ENCODE peak calls at places on chromosome 12, in nine cellular contexts. S is tibial nerve, Z is HCT116, U is body of pancreas, W is NB4, N is GM12892, X is ovary, D is IMR-90, A is uterus. B is an unnamed sample.

GRCh38 chr12:48185181-48185919 is 1.9 kb downstream of the CCDC184 start:
- DNase-seq in N (no peak), X (no peak), S (no peak), D (no peak), Z (no peak), U (no peak), A (no peak), W (no peak), B (no peak)

GRCh38 chr12:7131502-7131866 is 1.3 kb downstream of the CLSTN3 start:
- DNase-seq in X (no peak), Z (no peak), A (no peak), D (no peak), N (no peak), W (peak; percentile 60), U (no peak), S (no peak), B (no peak)

GRCh38 chr12:125249066-125249824 is 184.0 kb downstream of the AACS start:
- DNase-seq in Z (no peak), S (no peak), W (no peak), X (no peak), D (no peak), U (no peak), N (no peak), A (no peak), B (no peak)

GRCh38 chr12:95077341-95077740 is 3.9 kb upstream of the NR2C1 start:
- DNase-seq in S (no peak), N (no peak), Z (no peak), W (no peak), D (no peak), U (no peak), A (no peak), X (no peak), B (no peak)

GRCh38 chr12:117105902-117106301 is 6.7 kb upstream of the TESC start:
- DNase-seq in A (no peak), S (no peak), X (no peak), W (no peak), D (no peak), U (no peak), N (no peak), Z (peak; percentile 88), B (no peak)

GRCh38 chr12:96828169-96828789 is 78.8 kb upstream of the NEDD1 start:
- DNase-seq in X (no peak), Z (no peak), S (no peak), D (no peak), W (peak; percentile 27), N (no peak), A (no peak), U (no peak), B (no peak)

GRCh38 chr12:14418526-14418925 is 53.0 kb downstream of the ATF7IP start:
- DNase-seq in N (no peak), U (no peak), X (no peak), W (no peak), Z (no peak), D (peak; percentile 38), A (no peak), S (no peak), B (no peak)

GRCh38 chr12:47757840-47758583 is 668 bp downstream of the RAPGEF3 start:
- DNase-seq in A (peak; percentile 50), W (peak; percentile 77), S (no peak), U (peak; percentile 21), N (no peak), Z (no peak), D (no peak), X (peak; percentile 81), B (no peak)

GRCh38 chr12:123106640-123107359 is 44.1 kb downstream of the PITPNM2 start:
- DNase-seq in S (no peak), U (no peak), A (no peak), X (no peak), N (no peak), D (no peak), Z (no peak), W (peak; percentile 99), B (no peak)

GRCh38 chr12:109932878-109933503 is 32.9 kb downstream of the TCHP start:
- DNase-seq in X (peak; percentile 91), W (no peak), D (no peak), Z (no peak), U (peak; percentile 62), A (peak; percentile 32), N (no peak), S (peak; percentile 19), B (no peak)

GRCh38 chr12:52280796-52281560 is 6.5 kb downstream of the KRT86 start:
- DNase-seq in A (peak; percentile 50), Z (peak; percentile 90), N (no peak), S (peak; percentile 64), X (peak; percentile 51), D (peak; percentile 97), U (peak; percentile 77), W (no peak), B (peak; percentile 89)

GRCh38 chr12:52291267-52291935 is at the start of gene KRT81:
- DNase-seq in D (no peak), X (no peak), A (no peak), Z (no peak), W (no peak), N (no peak), S (no peak), U (no peak), B (no peak)

GRCh38 chr12:52285172-52285745 is 6.1 kb downstream of the KRT81 start:
- DNase-seq in D (peak; percentile 19), W (no peak), N (no peak), X (no peak), S (no peak), Z (no peak), A (no peak), U (no peak), B (peak; percentile 69)

GRCh38 chr12:52284562-52285171 is 6.7 kb downstream of the KRT81 start:
- DNase-seq in A (no peak), S (no peak), D (no peak), Z (no peak), W (no peak), U (no peak), X (no peak), N (no peak), B (no peak)

DNA sequence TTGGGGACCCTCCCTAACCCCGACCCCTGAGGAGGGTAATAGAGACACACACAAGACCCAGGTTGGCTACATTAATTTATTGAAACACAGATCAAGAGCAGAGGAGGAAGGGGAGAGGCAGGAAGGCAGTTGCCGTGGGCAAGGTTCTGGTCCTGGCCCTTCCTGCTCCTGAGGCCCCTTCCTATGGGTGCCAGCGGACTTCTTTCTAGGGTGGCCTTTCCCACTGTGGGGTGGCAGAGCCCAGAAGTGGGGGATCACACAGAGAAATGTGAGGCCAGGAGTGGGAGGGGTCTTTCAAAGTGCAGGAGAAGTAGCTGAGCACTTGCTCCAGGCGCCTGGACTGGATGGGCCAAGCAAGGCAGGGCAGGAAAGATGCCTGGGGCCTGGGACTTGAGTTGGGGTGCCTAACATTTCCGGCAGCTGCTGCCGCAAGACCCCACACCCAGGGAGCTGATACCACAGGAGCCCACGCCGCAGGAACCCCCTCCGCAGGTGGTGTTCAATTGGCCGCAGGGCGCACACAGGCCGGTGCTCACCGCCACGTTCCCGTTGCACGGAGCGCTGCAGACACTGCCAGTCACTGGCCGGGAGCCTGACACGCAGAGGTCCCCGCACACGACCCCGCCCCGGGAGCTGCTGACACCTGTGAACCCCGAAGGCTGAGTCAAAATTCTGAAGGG is 5.3 kb downstream of the KRT81 start:
- DNase-seq in U (no peak), A (no peak), D (no peak), S (no peak), N (no peak), X (no peak), W (no peak), Z (no peak), B (no peak)
- TF ChIP-seq POLR2A in U (no peak), A (no peak), D (no peak), S (no peak), N (no peak), X (no peak), W (no peak), Z (no peak), B (no peak)

GRCh38 chr12:12725086-12725955 is 8.2 kb downstream of the CDKN1B start:
- DNase-seq in X (peak; percentile 95), D (peak; percentile 100), A (peak; percentile 91), N (peak; percentile 74), S (peak; percentile 94), W (peak; percentile 98), U (peak; percentile 95), Z (peak; percentile 98), B (peak; percentile 82)
- TF ChIP-seq POLR2A in X (peak; percentile 87), D (peak; percentile 71), A (peak; percentile 88), N (peak; percentile 81), S (peak; percentile 92), W (peak; percentile 81), U (peak; percentile 86), Z (peak; percentile 73), B (peak; percentile 56)

GRCh38 chr12:575948-576612 is 87.2 kb downstream of the NINJ2 start:
- DNase-seq in D (peak; percentile 31), N (peak; percentile 94), A (peak; percentile 83), S (peak; percentile 66), W (peak; percentile 89), X (peak; percentile 89), U (peak; percentile 71), Z (peak; percentile 41), B (peak; percentile 83)
- TF ChIP-seq POLR2A in D (no peak), N (peak; percentile 51), A (no peak), S (no peak), W (peak; percentile 35), X (no peak), U (no peak), Z (no peak), B (no peak)

GRCh38 chr12:91434081-91434480 is 251.5 kb upstream of the DCN start:
- DNase-seq in U (no peak), N (no peak), W (no peak), D (no peak), S (no peak), Z (no peak), X (no peak), A (no peak), B (no peak)
- TF ChIP-seq POLR2A in U (no peak), N (no peak), W (no peak), D (no peak), S (no peak), Z (no peak), X (no peak), A (no peak), B (no peak)

GRCh38 chr12:66188584-66189475 is at the start of gene IRAK3:
- DNase-seq in X (peak; percentile 79), N (peak; percentile 36), W (peak; percentile 94), U (peak; percentile 71), A (peak; percentile 75), D (peak; percentile 31), S (peak; percentile 80), Z (no peak), B (no peak)
- TF ChIP-seq POLR2A in X (peak; percentile 57), N (peak; percentile 41), W (peak; percentile 78), U (peak; percentile 18), A (peak; percentile 82), D (no peak), S (peak; percentile 86), Z (no peak), B (no peak)

GRCh38 chr12:64451687-64452558 is at the start of gene TBK1:
- DNase-seq in N (peak; percentile 74), X (peak; percentile 96), U (peak; percentile 92), D (peak; percentile 84), Z (peak; percentile 67), W (peak; percentile 93), A (peak; percentile 91), S (peak; percentile 82), B (peak; percentile 82)
- TF ChIP-seq POLR2A in N (peak; percentile 90), X (peak; percentile 69), U (peak; percentile 87), D (peak; percentile 90), Z (peak; percentile 52), W (peak; percentile 53), A (peak; percentile 82), S (peak; percentile 85), B (peak; percentile 73)